ENCODE peak calls at places on chromosomes 7 and 10, in seven cellular contexts. A is GM03348; V is activated naive CD8-positive, alpha-beta T cell treated with anti-CD3 and anti-CD28 coated beads, Interleukin-2, amount 50 U/mL, for 16 hours; Z is CD8-positive, alpha-beta memory T cell; M is EH; X is NCI-H1092 treated with DMSO at 0.1 percent for 48 hours; K is brain microvascular endothelial cell. J is an unnamed sample.
A peak's percentile ranks its signal among the peaks of the same experiment; 100 is the strongest.

GRCh38 chr10:65720901-65721300 is 1204.9 kb upstream of the LRRTM3 start:
- DNase-seq in A (no peak), V (no peak), Z (no peak), M (no peak), X (no peak), K (no peak), J (no peak)

GRCh38 chr10:92757720-92758119 is 68.0 kb downstream of the HHEX start:
- DNase-seq in A (no peak), V (no peak), Z (no peak), M (no peak), X (no peak), K (no peak), J (no peak)

GRCh38 chr7:19116121-19117080 is 1.0 kb downstream of the TWIST1 start:
- DNase-seq in A (no peak), V (no peak), Z (no peak), M (peak; percentile 49), X (peak; percentile 74), K (peak; percentile 27), J (peak; percentile 54)

GRCh38 chr7:151876112-151876898 is 610 bp downstream of the PRKAG2 start:
- DNase-seq in A (peak; percentile 36), V (peak; percentile 45), Z (peak; percentile 61), M (peak; percentile 15), X (peak; percentile 72), K (no peak), J (peak; percentile 41)

GRCh38 chr10:46526682-46527038 is 29.8 kb downstream of the GPRIN2 start:
- DNase-seq in A (no peak), V (no peak), Z (no peak), M (peak; percentile 25), X (no peak), K (no peak), J (no peak)

GRCh38 chr7:21092923-21093702 is 306.4 kb upstream of the SP8 start:
- DNase-seq in A (no peak), V (no peak), Z (no peak), M (no peak), X (peak; percentile 20), K (no peak), J (no peak)

GRCh38 chr7:159117366-159118219 is 27.1 kb downstream of the VIPR2 start:
- DNase-seq in A (no peak), V (no peak), Z (no peak), M (no peak), X (no peak), K (no peak), J (no peak)

GRCh38 chr7:155921804-155922506 is 109.7 kb upstream of the SHH start:
- DNase-seq in A (no peak), V (no peak), Z (no peak), M (no peak), X (no peak), K (no peak), J (no peak)

GRCh38 chr7:105268511-105269392 is 120.0 kb downstream of the SRPK2 start:
- DNase-seq in A (peak; percentile 62), V (no peak), Z (no peak), M (peak; percentile 66), X (peak; percentile 71), K (peak; percentile 21), J (peak; percentile 56)

GRCh38 chr7:674454-675410 is 51.8 kb upstream of the DNAAF5 start:
- DNase-seq in A (no peak), V (no peak), Z (no peak), M (no peak), X (no peak), K (no peak), J (no peak)

GRCh38 chr7:158740013-158740656 is 35.5 kb upstream of the NCAPG2 start:
- DNase-seq in A (peak; percentile 13), V (no peak), Z (no peak), M (peak; percentile 88), X (no peak), K (peak; percentile 84), J (peak; percentile 55)

GRCh38 chr7:81871606-81872265 is 101.9 kb upstream of the HGF start:
- DNase-seq in A (no peak), V (no peak), Z (no peak), M (peak; percentile 12), X (no peak), K (no peak), J (no peak)

GRCh38 chr7:140542226-140542625 is 62.9 kb upstream of the MKRN1 start:
- DNase-seq in A (peak; percentile 84), V (no peak), Z (no peak), M (peak; percentile 75), X (no peak), K (peak; percentile 18), J (peak; percentile 55)

GRCh38 chr7:140656548-140657515 is 15.9 kb upstream of the ADCK2 start:
- DNase-seq in A (peak; percentile 49), V (no peak), Z (no peak), M (peak; percentile 61), X (no peak), K (peak; percentile 67), J (no peak)

GRCh38 chr7:115475774-115476407 is 554.0 kb downstream of the MDFIC start:
- DNase-seq in A (no peak), V (no peak), Z (no peak), M (no peak), X (peak; percentile 70), K (no peak), J (no peak)

GRCh38 chr7:107122483-107122882 is 46.3 kb upstream of the HBP1 start:
- DNase-seq in A (no peak), V (no peak), Z (no peak), M (peak; percentile 27), X (no peak), K (no peak), J (peak; percentile 11)

GRCh38 chr10:112801748-112802147 is 148.3 kb upstream of the TCF7L2 start:
- DNase-seq in A (no peak), V (no peak), Z (no peak), M (no peak), X (no peak), K (no peak), J (no peak)

GRCh38 chr7:126799541-126799940 is 453.2 kb downstream of the GRM8 start:
- DNase-seq in A (no peak), V (no peak), Z (no peak), M (no peak), X (no peak), K (no peak), J (no peak)

GRCh38 chr10:122265896-122266295 is 5.2 kb upstream of the BTBD16 start:
- DNase-seq in A (no peak), V (no peak), Z (no peak), M (no peak), X (no peak), K (no peak), J (no peak)

GRCh38 chr7:67462781-67463191 is 466.2 kb downstream of the TYW1 start:
- DNase-seq in A (peak; percentile 43), V (no peak), Z (no peak), M (no peak), X (peak; percentile 31), K (no peak), J (no peak)

GRCh38 chr7:14596421-14596820 is 306.1 kb downstream of the DGKB start:
- DNase-seq in A (peak; percentile 43), V (no peak), Z (no peak), M (peak; percentile 0), X (no peak), K (peak; percentile 14), J (no peak)

GRCh38 chr7:108408294-108409004 is 47.8 kb downstream of the NRCAM start:
- DNase-seq in A (no peak), V (no peak), Z (no peak), M (no peak), X (peak; percentile 90), K (no peak), J (no peak)

GRCh38 chr7:137304624-137305235 is 38.8 kb downstream of the PTN start:
- DNase-seq in A (no peak), V (no peak), Z (no peak), M (peak; percentile 61), X (no peak), K (no peak), J (no peak)

GRCh38 chr10:49310460-49310859 is 11.5 kb downstream of the C10orf71 start:
- DNase-seq in A (no peak), V (no peak), Z (no peak), M (no peak), X (no peak), K (no peak), J (no peak)

GRCh38 chr10:83459124-83459523 is 680.2 kb upstream of the GHITM start:
- DNase-seq in A (no peak), V (no peak), Z (no peak), M (no peak), X (no peak), K (no peak), J (no peak)

GRCh38 chr7:44922351-44922694 is 37.0 kb upstream of the PURB start:
- DNase-seq in A (no peak), V (no peak), Z (no peak), M (no peak), X (no peak), K (no peak), J (no peak)

GRCh38 chr10:128483216-128483615 is 357.0 kb upstream of the MKI67 start:
- DNase-seq in A (no peak), V (no peak), Z (no peak), M (no peak), X (peak; percentile 46), K (no peak), J (no peak)

GRCh38 chr10:104326991-104327610 is 11.2 kb downstream of the ITPRIP start:
- DNase-seq in A (no peak), V (no peak), Z (no peak), M (no peak), X (no peak), K (no peak), J (no peak)

GRCh38 chr7:6705959-6706665 is 635 bp downstream of the ZNF12 start:
- DNase-seq in A (peak; percentile 61), V (no peak), Z (peak; percentile 10), M (peak; percentile 51), X (no peak), K (peak; percentile 21), J (peak; percentile 38)

GRCh38 chr10:55747244-55747643 is 613.8 kb downstream of the ZWINT start:
- DNase-seq in A (no peak), V (no peak), Z (no peak), M (no peak), X (no peak), K (no peak), J (no peak)

GRCh38 chr10:79405221-79405994 is 40.0 kb downstream of the ZCCHC24 start:
- DNase-seq in A (no peak), V (no peak), Z (no peak), M (peak; percentile 27), X (no peak), K (no peak), J (no peak)

GRCh38 chr10:60572511-60573194 is 183.0 kb upstream of the ANK3 start:
- DNase-seq in A (peak; percentile 40), V (no peak), Z (no peak), M (peak; percentile 31), X (peak; percentile 55), K (peak; percentile 70), J (peak; percentile 11)

GRCh38 chr7:30815016-30815854 is 44.0 kb downstream of the MINDY4 start:
- DNase-seq in A (peak; percentile 25), V (no peak), Z (no peak), M (peak; percentile 41), X (no peak), K (no peak), J (no peak)

GRCh38 chr7:131880078-131880477 is 323.6 kb upstream of the PODXL start:
- DNase-seq in A (no peak), V (no peak), Z (no peak), M (no peak), X (no peak), K (no peak), J (no peak)

GRCh38 chr7:106109521-106110237 is 2.4 kb downstream of the SYPL1 start:
- DNase-seq in A (no peak), V (no peak), Z (no peak), M (no peak), X (no peak), K (no peak), J (no peak)

GRCh38 chr7:157428554-157428945 is 91.7 kb downstream of the DNAJB6 start:
- DNase-seq in A (no peak), V (no peak), Z (no peak), M (no peak), X (no peak), K (no peak), J (no peak)